ENCODE peak calls at places on chromosomes 16 and 17, in nine cellular contexts. J is NCI-H345, X is omental fat pad, K is AG08395, V is retina, R is B cell, C is anterior cingulate cortex, G is GM04504, O is GM23248. Z is an unnamed sample.
A peak's percentile ranks its signal among the peaks of the same experiment; 100 is the strongest.

GRCh38 chr17:19263621-19264010 is 26.4 kb downstream of the EPN2 start:
- DNase-seq in J (no peak), X (no peak), K (peak; percentile 47), V (no peak), R (no peak), C (no peak), G (peak; percentile 38), O (peak; percentile 81), Z (no peak)

GRCh38 chr16:65510850-65511249 is 389.0 kb upstream of the CDH11 start:
- DNase-seq in J (no peak), X (no peak), K (no peak), V (no peak), R (no peak), C (no peak), G (no peak), O (no peak), Z (no peak)

GRCh38 chr17:3527896-3528603 is 29.6 kb downstream of the TRPV3 start:
- DNase-seq in J (no peak), X (no peak), K (no peak), V (no peak), R (no peak), C (no peak), G (no peak), O (no peak), Z (no peak)

GRCh38 chr16:23319861-23320615 is 17.9 kb downstream of the SCNN1B start:
- DNase-seq in J (no peak), X (no peak), K (no peak), V (no peak), R (no peak), C (no peak), G (no peak), O (no peak), Z (no peak)

GRCh38 chr17:64245218-64246145 is 17.6 kb downstream of the TEX2 start:
- DNase-seq in J (no peak), X (no peak), K (no peak), V (no peak), R (no peak), C (no peak), G (no peak), O (peak; percentile 24), Z (no peak)

GRCh38 chr16:16778322-16778721 is 399.4 kb downstream of the NPIPA7 start:
- DNase-seq in J (no peak), X (no peak), K (no peak), V (no peak), R (no peak), C (no peak), G (no peak), O (no peak), Z (no peak)

GRCh38 chr16:66891797-66892196 is 11.5 kb downstream of the PDP2 start:
- DNase-seq in J (no peak), X (no peak), K (no peak), V (no peak), R (no peak), C (no peak), G (no peak), O (no peak), Z (no peak)

GRCh38 chr16:1102921-1103648 is 7.0 kb upstream of the C1QTNF8 start:
- DNase-seq in J (peak; percentile 47), X (peak; percentile 29), K (peak; percentile 80), V (peak; percentile 82), R (peak; percentile 97), C (peak; percentile 31), G (no peak), O (peak; percentile 63), Z (no peak)

GRCh38 chr17:42683407-42684031 is 1.2 kb downstream of the CNTNAP1 start:
- DNase-seq in J (no peak), X (no peak), K (no peak), V (no peak), R (peak; percentile 63), C (peak; percentile 58), G (no peak), O (no peak), Z (no peak)

GRCh38 chr17:43839670-43840101 is 6.7 kb upstream of the MPP3 start:
- DNase-seq in J (peak; percentile 98), X (no peak), K (no peak), V (no peak), R (no peak), C (no peak), G (no peak), O (no peak), Z (no peak)

GRCh38 chr16:56282455-56282854 is 91.2 kb downstream of the GNAO1 start:
- DNase-seq in J (no peak), X (no peak), K (no peak), V (no peak), R (peak; percentile 50), C (no peak), G (no peak), O (no peak), Z (no peak)

GRCh38 chr16:77062878-77063566 is 128.0 kb upstream of the MON1B start:
- DNase-seq in J (no peak), X (no peak), K (no peak), V (peak; percentile 47), R (no peak), C (no peak), G (no peak), O (no peak), Z (no peak)

GRCh38 chr16:5001571-5001970 is 32.2 kb downstream of the NAGPA start:
- DNase-seq in J (no peak), X (no peak), K (no peak), V (no peak), R (no peak), C (no peak), G (no peak), O (no peak), Z (no peak)

Z was measured in skeletal muscle cell.